ENCODE peak calls at places on chromosomes 2 and 18, in five cellular contexts. C is activated T-helper 1 cell treated with Interleukin-2 at 50 U/mL for 16 hours; W is stimulated activated CD8-positive, alpha-beta memory T cell treated with anti-CD3 and anti-CD28 coated beads, Interleukin-15, amount 100 ng/mL, for 48 hours; I is amniotic stem cell; A is head of caudate nucleus. O is an unnamed sample.

GRCh38 chr2:11788725-11789124 is 42.3 kb downstream of the LPIN1 start:
- DNase-seq in I (no peak), A (no peak), W (no peak), C (no peak), O (no peak)

GRCh38 chr2:181072486-181072885 is 92.1 kb downstream of the UBE2E3 start:
- DNase-seq in I (no peak), W (no peak), C (no peak), A (no peak), O (no peak)

GRCh38 chr18:79380816-79381806 is 14.6 kb upstream of the NFATC1 start:
- DNase-seq in I (no peak), A (no peak), W (no peak), C (no peak), O (no peak)

GRCh38 chr2:47011264-47011663 is 95.7 kb upstream of the MCFD2 start:
- DNase-seq in W (no peak), I (no peak), C (no peak), A (no peak), O (no peak)

GRCh38 chr2:26177122-26177521 is 4.2 kb downstream of the GAREM2 start:
- DNase-seq in A (no peak), W (no peak), I (no peak), C (no peak), O (no peak)

GRCh38 chr2:46521215-46521683 is 41.9 kb downstream of the TMEM247 start:
- DNase-seq in C (no peak), A (no peak), W (no peak), I (peak), O (no peak)

GRCh38 chr2:113182471-113183260 is 8.9 kb downstream of the PSD4 start:
- DNase-seq in A (no peak), C (no peak), I (no peak), W (no peak), O (no peak)

GRCh38 chr2:154403242-154403790 is 295.2 kb upstream of the KCNJ3 start:
- DNase-seq in A (no peak), W (no peak), I (no peak), C (no peak), O (no peak)

GRCh38 chr18:13577091-13577697 is 149.2 kb downstream of the FAM210A start:
- DNase-seq in W (peak), C (no peak), A (no peak), I (no peak), O (no peak)

GRCh38 chr18:50281295-50281971 is at the start of gene MBD1:
- DNase-seq in W (peak), C (peak), I (peak), A (peak), O (peak)

GRCh38 chr2:215958231-215958630 is 55.1 kb downstream of the MREG start:
- DNase-seq in I (no peak), C (no peak), A (no peak), W (no peak), O (no peak)

GRCh38 chr2:170465241-170465640 is 249.9 kb upstream of the SP5 start:
- DNase-seq in W (no peak), C (no peak), A (no peak), I (no peak), O (no peak)

GRCh38 chr18:22169011-22169888 is at the start of gene GATA6:
- DNase-seq in C (no peak), W (no peak), I (peak), A (no peak), O (peak)

GRCh38 chr2:120430501-120430830 is 84.5 kb downstream of the INHBB start:
- DNase-seq in I (no peak), C (no peak), W (no peak), A (no peak), O (no peak)

GRCh38 chr2:68367918-68368656 is 3.0 kb downstream of the PLEK start:
- DNase-seq in W (no peak), I (no peak), A (no peak), C (no peak), O (no peak)

O was measured in NCI-H1048.